ENCODE peak calls at places on chromosomes 6 and 20, in eight cellular contexts. N is HCT116, H is MM.1S, L is PC-3, G is OCI-LY7, O is GM23338, V is GM23248, M is hepatocyte. E is an unnamed sample.

GRCh38 chr6:27758471-27758870 is 153.7 kb downstream of the OR2B2 start:
- DNase-seq in L (no peak), G (no peak), H (no peak), M (no peak), O (peak; percentile 30), V (no peak), N (no peak), E (peak; percentile 51)

GRCh38 chr6:163457637-163458561 is 43.4 kb downstream of the QKI start:
- DNase-seq in M (peak; percentile 39), L (peak; percentile 30), O (peak; percentile 20), G (no peak), V (peak; percentile 95), H (no peak), N (no peak), E (no peak)

GRCh38 chr20:35462351-35462750 is 7.0 kb downstream of the CEP250 start:
- DNase-seq in G (peak; percentile 78), N (no peak), M (no peak), H (no peak), L (no peak), V (no peak), O (no peak), E (no peak)

GRCh38 chr20:33568378-33569289 is 78.7 kb downstream of the CBFA2T2 start:
- DNase-seq in L (peak; percentile 34), G (peak; percentile 99), V (peak; percentile 22), N (no peak), M (peak; percentile 47), O (peak; percentile 97), H (peak; percentile 76), E (peak; percentile 93)

GRCh38 chr6:51271615-51272014 is 452.9 kb downstream of the TFAP2B start:
- DNase-seq in M (no peak), H (no peak), V (no peak), O (no peak), G (no peak), N (no peak), L (no peak), E (no peak)

GRCh38 chr6:12467706-12468670 is 177.8 kb downstream of the EDN1 start:
- DNase-seq in V (no peak), G (no peak), N (no peak), L (no peak), O (no peak), M (no peak), H (no peak), E (no peak)

GRCh38 chr6:127176175-127176574 is 57.7 kb downstream of the RSPO3 start:
- DNase-seq in V (peak; percentile 46), G (no peak), M (no peak), N (no peak), O (no peak), H (no peak), L (no peak), E (no peak)

GRCh38 chr6:10138917-10139316 is 276.0 kb downstream of the TFAP2A start:
- DNase-seq in O (no peak), M (no peak), H (no peak), V (peak; percentile 29), G (no peak), N (no peak), L (peak; percentile 78), E (no peak)

GRCh38 chr20:57145089-57145631 is 121.3 kb downstream of the BMP7 start:
- DNase-seq in V (no peak), O (no peak), H (no peak), M (no peak), G (no peak), L (no peak), N (no peak), E (no peak)

GRCh38 chr6:166820070-166820469 is 136.3 kb downstream of the RNASET2 start:
- DNase-seq in V (no peak), M (no peak), G (no peak), N (no peak), O (no peak), H (no peak), L (no peak), E (no peak)

GRCh38 chr6:166813461-166813860 is 142.9 kb downstream of the RNASET2 start:
- DNase-seq in V (no peak), H (no peak), O (no peak), L (no peak), G (no peak), M (no peak), N (no peak), E (no peak)

GRCh38 chr6:166810864-166811263 is 145.5 kb downstream of the RNASET2 start:
- DNase-seq in G (no peak), O (no peak), N (no peak), M (no peak), H (no peak), V (no peak), L (no peak), E (no peak)

GRCh38 chr6:166814386-166814785 is 142.0 kb downstream of the RNASET2 start:
- DNase-seq in H (no peak), O (no peak), L (no peak), G (no peak), N (no peak), M (no peak), V (no peak), E (no peak)

GRCh38 chr6:166815629-166816028 is 140.7 kb downstream of the RNASET2 start:
- DNase-seq in M (peak; percentile 46), O (peak; percentile 64), L (peak; percentile 17), N (no peak), G (no peak), H (no peak), V (peak; percentile 23), E (peak; percentile 45)
- TF ChIP-seq EZH2phosphoT487 in M (no peak), O (no peak), L (no peak), N (no peak), G (no peak), H (no peak), V (no peak), E (no peak)

DNA sequence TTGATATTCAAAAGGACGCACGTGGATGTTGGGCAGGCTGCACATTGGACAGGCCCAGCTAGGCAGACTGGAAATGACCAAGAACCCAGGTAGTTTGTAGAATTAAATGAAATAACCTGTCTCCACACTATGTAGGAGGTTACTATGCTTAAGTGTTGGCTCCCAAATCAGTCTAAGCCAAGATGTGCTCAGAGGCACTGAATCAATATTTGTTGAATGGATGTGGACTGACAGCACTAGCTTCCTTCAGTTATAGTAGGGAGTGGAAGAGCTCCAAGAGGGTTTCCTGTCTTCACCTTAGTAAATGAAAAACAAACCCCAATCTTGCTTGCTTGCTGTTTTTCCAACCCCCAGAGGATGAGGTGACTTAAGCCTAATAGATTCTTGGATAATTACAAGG is 180.5 kb downstream of the JARID2 start:
- DNase-seq in G (no peak), V (no peak), M (no peak), L (peak; percentile 20), H (no peak), O (no peak), N (no peak), E (no peak)
- TF ChIP-seq EZH2phosphoT487 in G (no peak), V (no peak), M (no peak), L (no peak), H (no peak), O (no peak), N (no peak), E (no peak)

DNA sequence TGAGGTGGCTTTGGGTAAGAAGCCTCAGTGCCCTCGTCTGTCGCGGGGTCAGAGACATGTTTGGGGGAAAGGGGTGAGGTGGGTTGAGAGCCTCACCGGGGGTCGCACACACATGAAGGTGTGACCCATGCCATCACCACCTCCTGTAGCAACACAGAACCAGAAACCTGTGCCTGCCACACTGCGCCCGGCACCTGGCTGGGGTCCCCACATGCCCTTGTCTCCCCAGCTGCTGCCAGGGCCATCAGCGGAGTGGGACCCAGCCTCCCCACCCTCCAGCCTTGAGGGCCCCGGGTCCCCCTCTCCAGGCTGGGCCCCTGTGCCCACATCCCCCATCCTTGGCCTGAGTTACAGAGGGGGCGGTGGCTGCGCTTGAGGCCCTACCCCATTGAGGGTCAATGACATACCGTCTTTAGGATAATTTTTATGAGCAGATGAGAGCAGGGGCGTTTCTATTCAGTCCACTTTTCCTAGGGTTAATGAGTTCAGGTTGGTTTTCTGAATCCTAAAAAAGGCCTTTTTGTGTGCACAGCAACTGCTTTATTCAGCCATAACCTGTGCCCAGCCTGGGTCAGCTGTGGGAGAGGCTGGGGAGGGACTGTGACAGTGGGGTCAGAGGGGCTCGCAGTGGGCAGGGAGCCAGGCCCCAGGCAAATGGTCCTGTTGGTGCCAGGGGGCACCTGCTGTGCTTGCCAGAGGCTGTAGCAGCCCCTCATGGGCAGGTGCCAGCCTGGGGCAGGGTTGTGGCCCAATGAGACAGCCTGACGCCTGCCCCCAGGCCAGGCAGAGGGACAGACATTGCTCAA is 19.4 kb downstream of the APCDD1L start:
- DNase-seq in G (no peak), O (no peak), L (no peak), N (no peak), V (no peak), M (no peak), H (no peak), E (no peak)
- TF ChIP-seq EZH2phosphoT487 in G (no peak), O (no peak), L (no peak), N (no peak), V (no peak), M (no peak), H (no peak), E (no peak)

GRCh38 chr6:37081042-37081607 is 75.7 kb downstream of the FGD2 start:
- DNase-seq in L (no peak), M (no peak), V (no peak), H (no peak), O (no peak), G (no peak), N (no peak), E (no peak)

GRCh38 chr6:37074053-37074827 is 68.8 kb downstream of the FGD2 start:
- DNase-seq in G (no peak), L (peak; percentile 14), M (peak; percentile 61), N (no peak), H (no peak), V (peak; percentile 26), O (no peak), E (no peak)

GRCh38 chr6:37082390-37082789 is 76.9 kb downstream of the FGD2 start:
- DNase-seq in N (no peak), V (no peak), L (no peak), H (no peak), G (no peak), M (no peak), O (no peak), E (no peak)

GRCh38 chr6:37078814-37079213 is 73.4 kb downstream of the FGD2 start:
- DNase-seq in N (no peak), M (no peak), L (no peak), V (peak; percentile 42), O (no peak), G (no peak), H (no peak), E (no peak)

GRCh38 chr6:37077459-37078296 is 72.2 kb downstream of the FGD2 start:
- DNase-seq in G (no peak), M (peak; percentile 83), N (no peak), L (no peak), O (peak; percentile 87), V (peak; percentile 96), H (no peak), E (peak; percentile 74)
- TF ChIP-seq EZH2phosphoT487 in G (no peak), M (no peak), N (no peak), L (no peak), O (no peak), V (no peak), H (no peak), E (no peak)